ENCODE peak calls at places on chromosome 22, in ten cellular contexts. J, Z, D, P, H, U, Q, C, F and L are unnamed samples.

GRCh38 chr22:43276311-43276710 is 66.9 kb downstream of the SCUBE1 start:
- DNase-seq in J (no peak), Z (no peak), D (no peak), P (no peak), H (no peak), U (no peak), Q (no peak), C (no peak), F (no peak), L (no peak)

GRCh38 chr22:28424427-28425080 is 255.1 kb downstream of the TTC28 start:
- DNase-seq in J (no peak), Z (no peak), D (no peak), P (peak; percentile 68), H (no peak), U (no peak), Q (peak; percentile 78), C (peak; percentile 56), F (peak; percentile 63), L (no peak)

GRCh38 chr22:41915783-41916493 is 1.1 kb upstream of the SHISA8 start:
- DNase-seq in J (no peak), Z (no peak), D (no peak), P (no peak), H (no peak), U (no peak), Q (no peak), C (no peak), F (no peak), L (no peak)

GRCh38 chr22:24335529-24335928 is 64.9 kb downstream of the SPECC1L start:
- DNase-seq in J (no peak), Z (no peak), D (no peak), P (no peak), H (no peak), U (no peak), Q (no peak), C (no peak), F (peak; percentile 41), L (no peak)

GRCh38 chr22:49046546-49047305 is 780.9 kb downstream of the BRD1 start:
- DNase-seq in J (peak; percentile 50), Z (no peak), D (no peak), P (no peak), H (peak; percentile 45), U (no peak), Q (no peak), C (no peak), F (no peak), L (peak; percentile 73)

GRCh38 chr22:50184004-50184461 is 1.7 kb upstream of the TRABD start:
- DNase-seq in J (peak; percentile 64), Z (no peak), D (no peak), P (peak; percentile 13), H (peak; percentile 77), U (peak; percentile 89), Q (peak; percentile 67), C (peak; percentile 81), F (peak; percentile 67), L (peak; percentile 81)

GRCh38 chr22:44658371-44658953 is 43.5 kb upstream of the PRR5 start:
- DNase-seq in J (no peak), Z (no peak), D (no peak), P (no peak), H (no peak), U (peak; percentile 84), Q (peak; percentile 93), C (peak; percentile 93), F (peak; percentile 87), L (peak; percentile 66)

GRCh38 chr22:27804016-27804415 is 2.5 kb upstream of the MN1 start:
- DNase-seq in J (no peak), Z (no peak), D (no peak), P (no peak), H (no peak), U (no peak), Q (no peak), C (no peak), F (no peak), L (no peak)

GRCh38 chr22:38982008-38982927 is at the start of gene APOBEC3B:
- DNase-seq in J (peak; percentile 95), Z (peak; percentile 84), D (peak; percentile 87), P (peak; percentile 91), H (peak; percentile 84), U (peak; percentile 94), Q (peak; percentile 95), C (peak; percentile 97), F (peak; percentile 89), L (no peak)

GRCh38 chr22:49587987-49588386 is 239.7 kb downstream of the BRD1 start:
- DNase-seq in J (no peak), Z (no peak), D (no peak), P (no peak), H (no peak), U (no peak), Q (no peak), C (no peak), F (no peak), L (no peak)

GRCh38 chr22:29254283-29254653 is 13.5 kb downstream of the RHBDD3 start:
- DNase-seq in J (no peak), Z (no peak), D (no peak), P (no peak), H (no peak), U (no peak), Q (no peak), C (no peak), F (no peak), L (no peak)

GRCh38 chr22:27419473-27419872 is 382.1 kb downstream of the MN1 start:
- DNase-seq in J (no peak), Z (no peak), D (no peak), P (no peak), H (no peak), U (no peak), Q (no peak), C (peak; percentile 35), F (peak; percentile 38), L (no peak)

GRCh38 chr22:18068381-18068988 is 9.3 kb upstream of the PEX26 start:
- DNase-seq in J (no peak), Z (no peak), D (no peak), P (no peak), H (no peak), U (no peak), Q (peak; percentile 43), C (peak; percentile 30), F (no peak), L (no peak)

GRCh38 chr22:43983808-43984207 is 28.6 kb downstream of the SAMM50 start:
- DNase-seq in J (no peak), Z (no peak), D (no peak), P (no peak), H (no peak), U (peak; percentile 26), Q (no peak), C (no peak), F (no peak), L (no peak)

GRCh38 chr22:44449683-44450425 is 48.2 kb downstream of the RTL6 start:
- DNase-seq in J (no peak), Z (no peak), D (peak; percentile 24), P (no peak), H (no peak), U (no peak), Q (no peak), C (no peak), F (no peak), L (no peak)

GRCh38 chr22:31345331-31346254 is 553 bp downstream of the PATZ1 start:
- DNase-seq in J (peak; percentile 78), Z (peak; percentile 29), D (peak; percentile 90), P (peak; percentile 82), H (peak; percentile 78), U (peak; percentile 90), Q (peak; percentile 97), C (peak; percentile 89), F (peak; percentile 84), L (peak; percentile 81)

GRCh38 chr22:31347251-31348008 is 1.3 kb upstream of the PATZ1 start:
- DNase-seq in J (peak; percentile 59), Z (no peak), D (peak; percentile 77), P (peak; percentile 70), H (peak; percentile 75), U (peak; percentile 82), Q (peak; percentile 84), C (peak; percentile 77), F (peak; percentile 74), L (peak; percentile 58)

GRCh38 chr22:31344369-31345330 is 1.5 kb downstream of the PATZ1 start:
- DNase-seq in J (peak; percentile 44), Z (no peak), D (peak; percentile 73), P (peak; percentile 39), H (peak; percentile 62), U (peak; percentile 82), Q (peak; percentile 47), C (peak; percentile 54), F (peak; percentile 55), L (no peak)

GRCh38 chr22:31346733-31347250 is 646 bp upstream of the PATZ1 start:
- DNase-seq in J (peak; percentile 70), Z (no peak), D (peak; percentile 75), P (peak; percentile 62), H (peak; percentile 78), U (peak; percentile 74), Q (peak; percentile 65), C (peak; percentile 57), F (peak; percentile 51), L (peak; percentile 56)

GRCh38 chr22:31346255-31346732 is at the start of gene PATZ1:
- DNase-seq in J (peak; percentile 79), Z (no peak), D (no peak), P (peak; percentile 70), H (peak; percentile 67), U (peak; percentile 91), Q (peak; percentile 78), C (peak; percentile 86), F (peak; percentile 81), L (peak; percentile 55)
- H3K4me3 ChIP-seq in J (peak within 1 kb of the TSS; percentile 60), Z (peak within 1 kb of the TSS; percentile 91), D (peak within 1 kb of the TSS; percentile 82), P (peak within 1 kb of the TSS; percentile 82), H (peak within 1 kb of the TSS; percentile 75), U (peak within 1 kb of the TSS; percentile 72), Q (peak within 1 kb of the TSS; percentile 78), C (peak within 1 kb of the TSS; percentile 73), F (peak within 1 kb of the TSS; percentile 68), L (peak within 1 kb of the TSS; percentile 83)

GRCh38 chr22:46578251-46578823 is 40.9 kb upstream of the CELSR1 start:
- DNase-seq in J (no peak), Z (no peak), D (peak; percentile 59), P (no peak), H (no peak), U (peak; percentile 64), Q (no peak), C (no peak), F (no peak), L (no peak)
- H3K4me3 ChIP-seq in J (peak overlapping the region; percentile 79), Z (peak overlapping the region; percentile 87), D (peak overlapping the region; percentile 92), P (peak overlapping the region; percentile 81), H (peak overlapping the region; percentile 68), U (peak overlapping the region; percentile 71), Q (peak overlapping the region; percentile 86), C (peak overlapping the region; percentile 79), F (peak overlapping the region; percentile 63), L (peak overlapping the region; percentile 53)

GRCh38 chr22:20249797-20250354 is 18.2 kb downstream of the RTN4R start:
- DNase-seq in J (no peak), Z (no peak), D (no peak), P (no peak), H (no peak), U (peak; percentile 78), Q (peak; percentile 29), C (peak; percentile 58), F (peak; percentile 57), L (peak; percentile 74)
- H3K4me3 ChIP-seq in J (no peak overlapping the region), Z (no peak overlapping the region), D (no peak overlapping the region), P (no peak overlapping the region), H (no peak overlapping the region), U (no peak overlapping the region), Q (no peak overlapping the region), C (no peak overlapping the region), F (no peak overlapping the region), L (no peak overlapping the region)

DNA sequence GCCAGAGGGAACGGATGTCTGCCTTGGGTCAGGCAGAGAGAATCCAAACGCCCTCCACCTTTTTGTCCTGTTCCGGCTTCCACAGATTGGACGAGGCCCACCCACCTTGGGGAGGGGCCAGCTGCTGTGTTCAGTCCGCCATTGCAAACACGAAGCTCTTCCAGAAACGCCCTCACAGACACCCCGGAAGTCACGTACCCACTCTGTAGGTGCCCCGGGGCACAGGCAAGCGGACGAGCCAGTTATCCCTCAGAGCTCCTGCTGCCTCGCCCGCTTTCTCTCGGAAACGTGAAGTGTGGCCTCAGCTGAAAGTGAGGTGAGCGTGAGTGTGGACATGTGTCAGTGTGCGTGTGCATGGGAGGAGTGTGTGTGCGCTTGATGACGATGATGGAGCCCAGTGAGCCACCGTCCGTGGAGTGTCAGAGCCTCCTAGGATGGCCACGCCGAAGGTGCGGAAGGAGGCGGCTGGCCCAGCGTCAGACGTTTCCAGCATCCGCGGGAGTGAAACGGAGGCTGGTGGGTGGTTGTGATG is 869.2 kb downstream of the TBC1D22A start:
- DNase-seq in J (no peak), Z (no peak), D (no peak), P (peak; percentile 91), H (no peak), U (no peak), Q (no peak), C (no peak), F (no peak), L (no peak)
- H3K4me3 ChIP-seq in J (no peak overlapping the region), Z (no peak overlapping the region), D (no peak overlapping the region), P (peak overlapping the region; percentile 97), H (peak overlapping the region; percentile 16), U (no peak overlapping the region), Q (no peak overlapping the region), C (no peak overlapping the region), F (no peak overlapping the region), L (peak overlapping the region; percentile 28)